ENCODE peak calls at places on chromosome 1, in six cellular contexts. One of them, this sample, is unnamed.
A peak's percentile ranks its signal among the peaks of the same experiment; 100 is the strongest.

GRCh38 chr1:97190326-97190725 is 468.7 kb downstream of the PTBP2 start:
- DNase-seq in CD8-positive, alpha-beta memory T cell: no peak
- DNase-seq in Daoy: peak; percentile 32
- DNase-seq in pancreas: no peak
- DNase-seq in KG1: no peak
- DNase-seq in NB4: no peak
- DNase-seq in this sample: peak; percentile 57

GRCh38 chr1:193634876-193635275 is 448.5 kb upstream of the B3GALT2 start:
- DNase-seq in CD8-positive, alpha-beta memory T cell: no peak
- DNase-seq in NB4: no peak
- DNase-seq in Daoy: no peak
- DNase-seq in pancreas: no peak
- DNase-seq in KG1: no peak
- DNase-seq in this sample: no peak

GRCh38 chr1:41691424-41691823 is 206.9 kb upstream of the EDN2 start:
- DNase-seq in Daoy: no peak
- DNase-seq in CD8-positive, alpha-beta memory T cell: no peak
- DNase-seq in KG1: no peak
- DNase-seq in pancreas: no peak
- DNase-seq in NB4: no peak
- DNase-seq in this sample: no peak

GRCh38 chr1:202159534-202160371 is 649 bp downstream of the PTPN7 start:
- DNase-seq in pancreas: no peak
- DNase-seq in KG1: peak; percentile 58
- DNase-seq in CD8-positive, alpha-beta memory T cell: peak; percentile 79
- DNase-seq in NB4: peak; percentile 85
- DNase-seq in Daoy: no peak
- DNase-seq in this sample: no peak

GRCh38 chr1:187408217-187409004 is 579.7 kb downstream of the PLA2G4A start:
- DNase-seq in Daoy: peak; percentile 15
- DNase-seq in CD8-positive, alpha-beta memory T cell: no peak
- DNase-seq in NB4: no peak
- DNase-seq in pancreas: no peak
- DNase-seq in KG1: no peak
- DNase-seq in this sample: peak; percentile 40

GRCh38 chr1:218374401-218374848 is 29.3 kb downstream of the TGFB2 start:
- DNase-seq in pancreas: no peak
- DNase-seq in NB4: no peak
- DNase-seq in CD8-positive, alpha-beta memory T cell: no peak
- DNase-seq in Daoy: peak; percentile 25
- DNase-seq in KG1: no peak
- DNase-seq in this sample: no peak

GRCh38 chr1:178101266-178101630 is 7.3 kb downstream of the RASAL2 start:
- DNase-seq in Daoy: no peak
- DNase-seq in pancreas: no peak
- DNase-seq in CD8-positive, alpha-beta memory T cell: no peak
- DNase-seq in KG1: no peak
- DNase-seq in NB4: no peak
- DNase-seq in this sample: no peak

GRCh38 chr1:246383791-246384190 is 123.3 kb downstream of the SMYD3 start:
- DNase-seq in CD8-positive, alpha-beta memory T cell: no peak
- DNase-seq in pancreas: no peak
- DNase-seq in Daoy: no peak
- DNase-seq in NB4: no peak
- DNase-seq in KG1: no peak
- DNase-seq in this sample: peak; percentile 57

GRCh38 chr1:182595641-182596240 is 6.7 kb upstream of the RNASEL start:
- DNase-seq in Daoy: peak; percentile 68
- DNase-seq in NB4: peak; percentile 64
- DNase-seq in KG1: peak; percentile 24
- DNase-seq in pancreas: peak; percentile 70
- DNase-seq in CD8-positive, alpha-beta memory T cell: peak; percentile 67
- DNase-seq in this sample: peak; percentile 33

GRCh38 chr1:111907321-111907720 is 82.1 kb downstream of the KCND3 start:
- DNase-seq in CD8-positive, alpha-beta memory T cell: no peak
- DNase-seq in KG1: no peak
- DNase-seq in NB4: no peak
- DNase-seq in Daoy: peak; percentile 32
- DNase-seq in pancreas: no peak
- DNase-seq in this sample: peak; percentile 5

GRCh38 chr1:34709547-34709946 is 45.3 kb upstream of the GJB5 start:
- DNase-seq in Daoy: no peak
- DNase-seq in pancreas: no peak
- DNase-seq in CD8-positive, alpha-beta memory T cell: no peak
- DNase-seq in KG1: no peak
- DNase-seq in NB4: peak; percentile 6
- DNase-seq in this sample: no peak

GRCh38 chr1:210366767-210367166 is 38.1 kb downstream of the HHAT start:
- DNase-seq in CD8-positive, alpha-beta memory T cell: no peak
- DNase-seq in NB4: no peak
- DNase-seq in Daoy: no peak
- DNase-seq in KG1: no peak
- DNase-seq in pancreas: no peak
- DNase-seq in this sample: peak; percentile 66

GRCh38 chr1:1857096-1857703 is 33.7 kb downstream of the GNB1 start:
- DNase-seq in CD8-positive, alpha-beta memory T cell: peak; percentile 8
- DNase-seq in NB4: no peak
- DNase-seq in Daoy: no peak
- DNase-seq in pancreas: no peak
- DNase-seq in KG1: no peak
- DNase-seq in this sample: no peak

GRCh38 chr1:203557390-203557789 is 63.4 kb downstream of the OPTC start:
- DNase-seq in CD8-positive, alpha-beta memory T cell: no peak
- DNase-seq in KG1: no peak
- DNase-seq in NB4: no peak
- DNase-seq in pancreas: no peak
- DNase-seq in Daoy: peak; percentile 91
- DNase-seq in this sample: peak; percentile 35

GRCh38 chr1:194067772-194068171 is 881.4 kb upstream of the B3GALT2 start:
- DNase-seq in NB4: no peak
- DNase-seq in CD8-positive, alpha-beta memory T cell: no peak
- DNase-seq in Daoy: no peak
- DNase-seq in KG1: no peak
- DNase-seq in pancreas: no peak
- DNase-seq in this sample: peak; percentile 3

GRCh38 chr1:199616947-199617346 is 410.6 kb upstream of the NR5A2 start:
- DNase-seq in NB4: no peak
- DNase-seq in KG1: no peak
- DNase-seq in CD8-positive, alpha-beta memory T cell: no peak
- DNase-seq in pancreas: no peak
- DNase-seq in Daoy: no peak
- DNase-seq in this sample: no peak

GRCh38 chr1:114153621-114154145 is at the start of gene SYT6:
- DNase-seq in CD8-positive, alpha-beta memory T cell: no peak
- DNase-seq in KG1: no peak
- DNase-seq in pancreas: no peak
- DNase-seq in Daoy: peak; percentile 41
- DNase-seq in NB4: no peak
- DNase-seq in this sample: no peak

GRCh38 chr1:31531177-31532000 is 44.9 kb upstream of the TINAGL1 start:
- DNase-seq in Daoy: peak; percentile 79
- DNase-seq in CD8-positive, alpha-beta memory T cell: no peak
- DNase-seq in NB4: no peak
- DNase-seq in KG1: no peak
- DNase-seq in pancreas: no peak
- DNase-seq in this sample: peak; percentile 76

GRCh38 chr1:53968125-53968513 is 22.0 kb downstream of the LRRC42 start:
- DNase-seq in Daoy: no peak
- DNase-seq in KG1: no peak
- DNase-seq in CD8-positive, alpha-beta memory T cell: no peak
- DNase-seq in NB4: no peak
- DNase-seq in pancreas: no peak
- DNase-seq in this sample: no peak

GRCh38 chr1:44423706-44424546 is 18.9 kb downstream of the RNF220 start:
- DNase-seq in CD8-positive, alpha-beta memory T cell: no peak
- DNase-seq in pancreas: peak; percentile 70
- DNase-seq in Daoy: peak; percentile 82
- DNase-seq in NB4: no peak
- DNase-seq in KG1: peak; percentile 79
- DNase-seq in this sample: peak; percentile 81

GRCh38 chr1:9239622-9240401 is 5.2 kb downstream of the H6PD start:
- DNase-seq in CD8-positive, alpha-beta memory T cell: no peak
- DNase-seq in pancreas: no peak
- DNase-seq in KG1: peak; percentile 72
- DNase-seq in NB4: peak; percentile 93
- DNase-seq in Daoy: peak; percentile 80
- DNase-seq in this sample: peak; percentile 57

GRCh38 chr1:16167331-16168143 is 11.7 kb upstream of the EPHA2 start:
- DNase-seq in CD8-positive, alpha-beta memory T cell: peak; percentile 85
- DNase-seq in NB4: no peak
- DNase-seq in Daoy: peak; percentile 49
- DNase-seq in pancreas: peak; percentile 63
- DNase-seq in KG1: no peak
- DNase-seq in this sample: no peak

GRCh38 chr1:143698016-143698415 is 273.8 kb downstream of the FAM72C start:
- DNase-seq in Daoy: peak; percentile 33
- DNase-seq in CD8-positive, alpha-beta memory T cell: no peak
- DNase-seq in pancreas: peak; percentile 42
- DNase-seq in KG1: no peak
- DNase-seq in NB4: peak; percentile 80
- DNase-seq in this sample: no peak

GRCh38 chr1:115545791-115546733 is 95.7 kb upstream of the VANGL1 start:
- DNase-seq in NB4: peak; percentile 14
- DNase-seq in Daoy: peak; percentile 99
- DNase-seq in CD8-positive, alpha-beta memory T cell: no peak
- DNase-seq in KG1: no peak
- DNase-seq in pancreas: peak; percentile 48
- DNase-seq in this sample: peak; percentile 97

GRCh38 chr1:178490967-178491366 is 5.8 kb downstream of the CLEC20A start:
- DNase-seq in NB4: no peak
- DNase-seq in Daoy: no peak
- DNase-seq in CD8-positive, alpha-beta memory T cell: no peak
- DNase-seq in pancreas: no peak
- DNase-seq in KG1: no peak
- DNase-seq in this sample: no peak

GRCh38 chr1:3852091-3852490 is 4.9 kb downstream of the CEP104 start:
- DNase-seq in KG1: no peak
- DNase-seq in CD8-positive, alpha-beta memory T cell: no peak
- DNase-seq in pancreas: no peak
- DNase-seq in Daoy: no peak
- DNase-seq in NB4: no peak
- DNase-seq in this sample: no peak

GRCh38 chr1:172733815-172734214 is 74.9 kb downstream of the FASLG start:
- DNase-seq in Daoy: no peak
- DNase-seq in NB4: peak; percentile 20
- DNase-seq in pancreas: no peak
- DNase-seq in KG1: no peak
- DNase-seq in CD8-positive, alpha-beta memory T cell: no peak
- DNase-seq in this sample: no peak

GRCh38 chr1:87334351-87335174 is 5.9 kb downstream of the LMO4 start:
- DNase-seq in pancreas: peak; percentile 29
- DNase-seq in CD8-positive, alpha-beta memory T cell: peak; percentile 51
- DNase-seq in Daoy: peak; percentile 36
- DNase-seq in NB4: peak; percentile 60
- DNase-seq in KG1: peak; percentile 50
- DNase-seq in this sample: peak; percentile 24

GRCh38 chr1:63592536-63593302 is 492 bp upstream of the PGM1 start:
- DNase-seq in Daoy: no peak
- DNase-seq in NB4: no peak
- DNase-seq in CD8-positive, alpha-beta memory T cell: no peak
- DNase-seq in pancreas: no peak
- DNase-seq in KG1: peak; percentile 42
- DNase-seq in this sample: no peak

GRCh38 chr1:231603598-231604275 is 22.9 kb upstream of the DISC1 start:
- DNase-seq in pancreas: no peak
- DNase-seq in KG1: peak; percentile 79
- DNase-seq in Daoy: peak; percentile 45
- DNase-seq in NB4: peak; percentile 82
- DNase-seq in CD8-positive, alpha-beta memory T cell: no peak
- DNase-seq in this sample: peak; percentile 33

GRCh38 chr1:211521102-211521815 is 29.3 kb upstream of the RD3 start:
- DNase-seq in CD8-positive, alpha-beta memory T cell: no peak
- DNase-seq in Daoy: no peak
- DNase-seq in NB4: no peak
- DNase-seq in pancreas: no peak
- DNase-seq in KG1: no peak
- DNase-seq in this sample: no peak

GRCh38 chr1:116356673-116357072 is 16.4 kb upstream of the ATP1A1 start:
- DNase-seq in CD8-positive, alpha-beta memory T cell: no peak
- DNase-seq in NB4: no peak
- DNase-seq in pancreas: no peak
- DNase-seq in Daoy: peak; percentile 72
- DNase-seq in KG1: no peak
- DNase-seq in this sample: no peak

GRCh38 chr1:81549588-81550127 is 251.1 kb upstream of the ADGRL2 start:
- DNase-seq in Daoy: no peak
- DNase-seq in pancreas: no peak
- DNase-seq in NB4: peak; percentile 20
- DNase-seq in KG1: no peak
- DNase-seq in CD8-positive, alpha-beta memory T cell: no peak
- DNase-seq in this sample: peak; percentile 40

This sample was measured in mammary epithelial cell.